ENCODE peak calls at places on chromosomes 1 and 21, in seven cellular contexts. S is fibroblast of pulmonary artery, N is astrocyte of the spinal cord, J is omental fat pad, L is left lung, U is H9, A is GM06990. K is an unnamed sample.

GRCh38 chr1:54800899-54801759 is at the start of gene TTC22:
- DNase-seq in L (peak; percentile 72), U (peak; percentile 83), A (peak; percentile 78), S (no peak), N (no peak), J (no peak), K (peak; percentile 83)

GRCh38 chr1:162240643-162240976 is 136.0 kb downstream of the SPATA46 start:
- DNase-seq in L (no peak), U (no peak), N (no peak), S (no peak), J (no peak), A (no peak), K (no peak)

GRCh38 chr21:34968414-34969333 is 80.4 kb downstream of the RUNX1 start:
- DNase-seq in N (no peak), A (no peak), L (no peak), J (no peak), S (no peak), U (no peak), K (no peak)

GRCh38 chr21:34609951-34610549 is 4.9 kb downstream of the RCAN1 start:
- DNase-seq in A (no peak), J (no peak), N (no peak), S (no peak), U (no peak), L (no peak), K (no peak)

GRCh38 chr1:50425376-50426107 is 2.3 kb upstream of the DMRTA2 start:
- DNase-seq in A (no peak), L (no peak), J (no peak), U (peak; percentile 51), N (no peak), S (no peak), K (peak; percentile 40)

GRCh38 chr1:44643721-44644330 is 30.5 kb downstream of the TMEM53 start:
- DNase-seq in N (peak; percentile 24), U (no peak), J (no peak), S (no peak), A (no peak), L (no peak), K (no peak)

GRCh38 chr1:32769524-32770220 is 47.5 kb downstream of the YARS1 start:
- DNase-seq in L (no peak), U (no peak), A (no peak), S (peak; percentile 39), J (no peak), N (no peak), K (no peak)

GRCh38 chr1:233065655-233066054 is 115.2 kb downstream of the NTPCR start:
- DNase-seq in L (no peak), U (no peak), S (no peak), A (no peak), J (no peak), N (no peak), K (no peak)

GRCh38 chr1:9886063-9886742 is 23.9 kb downstream of the CTNNBIP1 start:
- DNase-seq in N (no peak), S (no peak), J (no peak), A (no peak), L (no peak), U (no peak), K (no peak)

GRCh38 chr21:39311164-39311563 is 2.3 kb downstream of the BRWD1 start:
- DNase-seq in J (no peak), N (no peak), A (no peak), U (no peak), L (no peak), S (no peak), K (no peak)

GRCh38 chr1:109995536-109995935 is 11.0 kb downstream of the AHCYL1 start:
- DNase-seq in U (no peak), J (no peak), S (no peak), L (no peak), A (no peak), N (no peak), K (no peak)

GRCh38 chr1:241674805-241675384 is 22.8 kb downstream of the WDR64 start:
- DNase-seq in A (no peak), N (no peak), S (no peak), L (no peak), J (no peak), U (no peak), K (no peak)

GRCh38 chr1:200129480-200129879 is 102.0 kb downstream of the NR5A2 start:
- DNase-seq in A (no peak), L (no peak), N (no peak), S (no peak), U (peak; percentile 33), J (no peak), K (no peak)

GRCh38 chr1:193185861-193186714 is at the start of gene B3GALT2:
- DNase-seq in S (peak; percentile 64), L (no peak), N (peak; percentile 44), A (no peak), U (no peak), J (no peak), K (no peak)

GRCh38 chr1:25548601-25549000 is 5.2 kb downstream of the LDLRAP1 start:
- DNase-seq in L (no peak), J (no peak), S (no peak), N (no peak), U (no peak), A (no peak), K (no peak)

GRCh38 chr1:218479436-218480115 is 134.4 kb downstream of the TGFB2 start:
- DNase-seq in U (no peak), J (no peak), L (no peak), N (peak; percentile 83), A (no peak), S (peak; percentile 76), K (no peak)

GRCh38 chr1:65751961-65752360 is 40.7 kb upstream of the PDE4B start:
- DNase-seq in S (no peak), N (no peak), U (no peak), A (no peak), J (no peak), L (no peak), K (no peak)

GRCh38 chr1:223175032-223175431 is 32.0 kb upstream of the TLR5 start:
- DNase-seq in S (no peak), L (no peak), J (no peak), U (no peak), N (no peak), A (no peak), K (no peak)

GRCh38 chr1:6130596-6130995 is 49.5 kb downstream of the CHD5 start:
- DNase-seq in S (no peak), N (no peak), L (no peak), A (no peak), J (no peak), U (no peak), K (no peak)

GRCh38 chr1:208418667-208419066 is 174.5 kb upstream of the PLXNA2 start:
- DNase-seq in S (no peak), U (no peak), N (no peak), A (no peak), J (no peak), L (no peak), K (no peak)

GRCh38 chr1:236051107-236051885 is 13.6 kb downstream of the NID1 start:
- DNase-seq in N (peak; percentile 41), U (no peak), S (peak; percentile 66), A (no peak), L (no peak), J (no peak), K (no peak)

GRCh38 chr1:6016191-6016865 is 24.1 kb upstream of the NPHP4 start:
- DNase-seq in N (peak; percentile 43), A (no peak), L (no peak), J (no peak), S (peak; percentile 44), U (no peak), K (no peak)

GRCh38 chr1:181260271-181260670 is 171.8 kb downstream of the IER5 start:
- DNase-seq in J (no peak), N (no peak), L (no peak), A (no peak), U (no peak), S (no peak), K (no peak)

GRCh38 chr1:154765970-154766369 is 104.1 kb downstream of the KCNN3 start:
- DNase-seq in N (peak; percentile 20), S (peak; percentile 51), U (peak; percentile 67), A (no peak), L (no peak), J (no peak), K (no peak)

GRCh38 chr1:93142161-93142560 is 38.1 kb downstream of the TMED5 start:
- DNase-seq in A (no peak), S (no peak), U (no peak), L (no peak), J (no peak), N (no peak), K (no peak)

GRCh38 chr1:109668123-109668800 is 405 bp downstream of the GSTM2 start:
- DNase-seq in S (no peak), U (no peak), L (no peak), J (no peak), A (no peak), N (no peak), K (peak; percentile 16)

GRCh38 chr1:198125995-198126758 is 30.6 kb upstream of the NEK7 start:
- DNase-seq in U (no peak), J (no peak), L (no peak), N (peak; percentile 68), S (peak; percentile 75), A (no peak), K (no peak)
- TF ChIP-seq CTCF in U (no peak), J (no peak), L (no peak), N (no peak), S (no peak), A (no peak), K (no peak)

GRCh38 chr1:40862008-40862863 is at the start of gene CITED4:
- DNase-seq in S (peak; percentile 92), L (peak; percentile 95), J (peak; percentile 93), N (peak; percentile 93), A (peak; percentile 90), U (peak; percentile 97), K (peak; percentile 98)
- TF ChIP-seq CTCF in S (peak; percentile 13), L (peak; percentile 37), J (no peak), N (peak; percentile 32), A (peak; percentile 14), U (peak; percentile 68), K (no peak)

GRCh38 chr21:29298348-29299045 is at the start of gene BACH1:
- DNase-seq in J (peak; percentile 57), N (peak; percentile 93), S (peak; percentile 93), L (peak; percentile 93), A (peak; percentile 94), U (peak; percentile 91), K (peak; percentile 95)
- TF ChIP-seq CTCF in J (no peak), N (peak; percentile 33), S (no peak), L (peak; percentile 58), A (peak; percentile 28), U (peak; percentile 16), K (peak; percentile 58)

GRCh38 chr1:53470155-53470554 is 11.0 kb downstream of the DMRTB1 start:
- DNase-seq in J (no peak), U (peak; percentile 98), L (peak; percentile 65), A (no peak), S (peak; percentile 71), N (peak; percentile 78), K (peak; percentile 29)
- TF ChIP-seq CTCF in J (no peak), U (peak; percentile 100), L (peak; percentile 46), A (peak; percentile 6), S (peak; percentile 48), N (peak; percentile 79), K (no peak)

GRCh38 chr1:160724445-160725242 is 13.0 kb upstream of the CD48 start:
- DNase-seq in S (no peak), J (no peak), N (no peak), A (no peak), U (no peak), L (no peak), K (no peak)
- TF ChIP-seq CTCF in S (no peak), J (no peak), N (no peak), A (no peak), U (peak; percentile 16), L (no peak), K (no peak)

GRCh38 chr1:27403065-27403726 is 10.8 kb downstream of the GPR3 start:
- DNase-seq in A (peak; percentile 60), S (peak; percentile 53), U (peak; percentile 81), J (no peak), L (no peak), N (peak; percentile 69), K (peak; percentile 70)
- TF ChIP-seq CTCF in A (peak; percentile 57), S (peak; percentile 33), U (peak; percentile 39), J (no peak), L (no peak), N (peak; percentile 42), K (peak; percentile 48)

K was measured in GM13976.